ENCODE peak calls at places on chromosomes 16 and 17, in six cellular contexts. V is NCI-H1092 treated with DMSO at 0.1 percent for 48 hours; O is NCI-H460; T is CD4-positive, alpha-beta T cell; U is cardiac septum; F is RCC 7860. W is an unnamed sample.

GRCh38 chr16:28205117-28205899 is 6.5 kb downstream of the XPO6 start:
- DNase-seq in V (no peak), O (no peak), T (no peak), U (no peak), F (no peak), W (no peak)

GRCh38 chr17:48910370-48910769 is 2.2 kb downstream of the UBE2Z start:
- DNase-seq in V (no peak), O (no peak), T (no peak), U (no peak), F (no peak), W (no peak)

GRCh38 chr17:47205419-47205963 is 3.7 kb upstream of the MYL4 start:
- DNase-seq in V (no peak), O (no peak), T (peak), U (no peak), F (peak), W (peak)

GRCh38 chr17:73410586-73411329 is 99.0 kb upstream of the CDC42EP4 start:
- DNase-seq in V (no peak), O (no peak), T (no peak), U (no peak), F (no peak), W (no peak)

GRCh38 chr16:12538667-12539081 is 265.0 kb downstream of the CPPED1 start:
- DNase-seq in V (peak), O (no peak), T (no peak), U (no peak), F (no peak), W (no peak)

GRCh38 chr16:49305406-49305805 is 23.8 kb upstream of the CBLN1 start:
- DNase-seq in V (no peak), O (no peak), T (no peak), U (no peak), F (no peak), W (no peak)

GRCh38 chr17:56213031-56213430 is 59.8 kb downstream of the ANKFN1 start:
- DNase-seq in V (no peak), O (no peak), T (no peak), U (no peak), F (no peak), W (no peak)

GRCh38 chr16:90016339-90016950 is 2.8 kb downstream of the DBNDD1 start:
- DNase-seq in V (no peak), O (no peak), T (no peak), U (no peak), F (no peak), W (no peak)

GRCh38 chr17:28563475-28563874 is 7.8 kb downstream of the PIGS start:
- DNase-seq in V (no peak), O (no peak), T (no peak), U (no peak), F (peak), W (no peak)

GRCh38 chr16:16025214-16025968 is 76.0 kb downstream of the ABCC1 start:
- DNase-seq in V (no peak), O (no peak), T (peak), U (no peak), F (peak), W (peak)

GRCh38 chr16:83807710-83808572 is at the start of gene HSBP1:
- DNase-seq in V (peak), O (peak), T (peak), U (peak), F (peak), W (peak)

GRCh38 chr17:81371910-81372760 is 23.1 kb upstream of the BAHCC1 start:
- DNase-seq in V (peak), O (no peak), T (no peak), U (no peak), F (peak), W (no peak)

GRCh38 chr17:63358111-63358839 is 87.8 kb downstream of the CYB561 start:
- DNase-seq in V (no peak), O (no peak), T (no peak), U (no peak), F (peak), W (no peak)

GRCh38 chr16:346587-346986 is 5.9 kb downstream of the AXIN1 start:
- DNase-seq in V (no peak), O (no peak), T (no peak), U (no peak), F (peak), W (no peak)

GRCh38 chr17:61770043-61770442 is 93.3 kb downstream of the BRIP1 start:
- DNase-seq in V (no peak), O (no peak), T (no peak), U (no peak), F (no peak), W (no peak)

GRCh38 chr16:26561303-26561702 is 505.4 kb upstream of the C16orf82 start:
- DNase-seq in V (no peak), O (no peak), T (no peak), U (no peak), F (no peak), W (no peak)